ENCODE peak calls at places on chromosomes 13 and 19, in four cellular contexts. J is neural progenitor cell, Y is germinal center, U is T-helper 1 cell. M is an unnamed sample.

GRCh38 chr13:67619987-67620386 is 389.9 kb upstream of the PCDH9 start:
- DNase-seq in Y (no peak), J (no peak), U (no peak), M (no peak)

GRCh38 chr13:63463782-63464610 is 2048.3 kb upstream of the PCDH20 start:
- DNase-seq in J (no peak), U (no peak), Y (no peak), M (no peak)

GRCh38 chr13:23684647-23685046 is 114.4 kb downstream of the TNFRSF19 start:
- DNase-seq in U (no peak), Y (no peak), J (no peak), M (no peak)

GRCh38 chr19:16518483-16519229 is 22.5 kb downstream of the C19orf44 start:
- DNase-seq in U (no peak), J (no peak), Y (no peak), M (no peak)

GRCh38 chr19:7199613-7200533 is 94.3 kb downstream of the INSR start:
- DNase-seq in Y (no peak), U (no peak), J (no peak), M (no peak)

GRCh38 chr19:36258028-36258875 is 43.3 kb downstream of the ZNF146 start:
- DNase-seq in U (no peak), Y (no peak), J (no peak), M (no peak)

GRCh38 chr13:52812941-52813340 is 35.5 kb downstream of the PCDH8 start:
- DNase-seq in J (no peak), U (no peak), Y (no peak), M (no peak)

GRCh38 chr13:39036212-39036611 is 1.7 kb downstream of the PROSER1 start:
- DNase-seq in Y (no peak), U (no peak), J (no peak), M (no peak)

GRCh38 chr19:52638601-52639000 is 446 bp upstream of the ZNF83 start:
- DNase-seq in J (no peak), U (no peak), Y (peak; percentile 13), M (no peak)

GRCh38 chr13:69077267-69077666 is 1030.4 kb upstream of the ATXN8OS start:
- DNase-seq in Y (no peak), J (no peak), U (no peak), M (no peak)

GRCh38 chr13:112873851-112874750 is 94.9 kb upstream of the MCF2L start:
- DNase-seq in Y (peak; percentile 82), J (peak; percentile 88), U (no peak), M (peak; percentile 74)

GRCh38 chr13:75739244-75739868 is 103.2 kb downstream of the LMO7 start:
- DNase-seq in U (no peak), Y (no peak), J (no peak), M (no peak)

GRCh38 chr13:111343186-111343805 is 22.9 kb downstream of the TEX29 start:
- DNase-seq in U (no peak), Y (no peak), J (no peak), M (no peak)

GRCh38 chr19:996051-996838 is 4.0 kb upstream of the GRIN3B start:
- DNase-seq in U (peak; percentile 87), Y (peak; percentile 29), J (peak; percentile 62), M (peak; percentile 75)

GRCh38 chr13:69178000-69178399 is 929.6 kb upstream of the ATXN8OS start:
- DNase-seq in J (no peak), U (no peak), Y (no peak), M (no peak)

GRCh38 chr13:99053636-99054233 is 75.9 kb upstream of the DOCK9 start:
- DNase-seq in J (peak; percentile 23), U (no peak), Y (no peak), M (no peak)

GRCh38 chr13:111031531-111031961 is 83.6 kb upstream of the ARHGEF7 start:
- DNase-seq in J (no peak), Y (no peak), U (no peak), M (no peak)

GRCh38 chr13:45807520-45808099 is 43.9 kb downstream of the SIAH3 start:
- DNase-seq in U (no peak), Y (no peak), J (peak; percentile 62), M (no peak)

GRCh38 chr19:32041681-32042292 is 303.6 kb upstream of the ZNF507 start:
- DNase-seq in Y (no peak), J (peak; percentile 77), U (no peak), M (no peak)

GRCh38 chr13:45615501-45616101 is at the start of gene ERICH6B:
- DNase-seq in U (no peak), J (peak; percentile 92), Y (no peak), M (peak; percentile 8)

GRCh38 chr13:45496942-45497341 is 32.2 kb downstream of the COG3 start:
- DNase-seq in U (no peak), Y (no peak), J (no peak), M (no peak)

GRCh38 chr13:75850915-75851314 is 214.8 kb downstream of the LMO7 start:
- DNase-seq in U (no peak), J (no peak), Y (no peak), M (no peak)

GRCh38 chr19:18605196-18605545 is 1.4 kb downstream of the CRLF1 start:
- DNase-seq in J (no peak), Y (no peak), U (no peak), M (no peak)

GRCh38 chr13:69857188-69857821 is 250.3 kb upstream of the ATXN8OS start:
- DNase-seq in U (no peak), Y (no peak), J (peak; percentile 75), M (peak; percentile 8)

GRCh38 chr19:7415857-7416371 is 67.2 kb downstream of the ARHGEF18 start:
- DNase-seq in Y (no peak), J (no peak), U (no peak), M (no peak)